ENCODE peak calls at places on chromosomes 1 and 21, in four cellular contexts. One of them, this sample, is unnamed. For H3K36me3, the result is how much of the 10 kb centered on the place peaks cover.

GRCh38 chr1:25123551-25123950 is 108.8 kb downstream of the SYF2 start:
- DNase-seq in esophagus squamous epithelium: no peak
- DNase-seq in testis: no peak
- DNase-seq in cardiac muscle cell: no peak
- DNase-seq in this sample: no peak

GRCh38 chr1:41242645-41243171 is 602 bp upstream of the SCMH1 start:
- DNase-seq in esophagus squamous epithelium: no peak
- DNase-seq in testis: peak
- DNase-seq in cardiac muscle cell: no peak
- DNase-seq in this sample: peak

GRCh38 chr1:44406761-44407429 is 1.8 kb downstream of the RNF220 start:
- DNase-seq in esophagus squamous epithelium: no peak
- DNase-seq in testis: peak
- DNase-seq in cardiac muscle cell: no peak
- DNase-seq in this sample: no peak

GRCh38 chr1:8228253-8228652 is 89.7 kb upstream of the SLC45A1 start:
- DNase-seq in esophagus squamous epithelium: no peak
- DNase-seq in testis: no peak
- DNase-seq in cardiac muscle cell: no peak
- DNase-seq in this sample: no peak

GRCh38 chr1:91725961-91726704 is 159.8 kb downstream of the TGFBR3 start:
- DNase-seq in esophagus squamous epithelium: no peak
- DNase-seq in testis: peak
- DNase-seq in cardiac muscle cell: peak
- DNase-seq in this sample: no peak

GRCh38 chr1:117210831-117211261 is at the start of gene VTCN1:
- DNase-seq in esophagus squamous epithelium: no peak
- DNase-seq in testis: no peak
- DNase-seq in cardiac muscle cell: no peak
- DNase-seq in this sample: no peak

GRCh38 chr1:179828554-179829110 is 49.0 kb downstream of the TOR1AIP2 start:
- DNase-seq in esophagus squamous epithelium: no peak
- DNase-seq in testis: no peak
- DNase-seq in cardiac muscle cell: no peak
- DNase-seq in this sample: no peak

GRCh38 chr1:171357179-171357578 is 43.2 kb downstream of the FMO4 start:
- DNase-seq in esophagus squamous epithelium: no peak
- DNase-seq in testis: no peak
- DNase-seq in cardiac muscle cell: no peak
- DNase-seq in this sample: no peak

GRCh38 chr1:40477680-40478057 is 579 bp downstream of the ZFP69 start:
- DNase-seq in esophagus squamous epithelium: no peak
- DNase-seq in testis: peak
- DNase-seq in cardiac muscle cell: peak
- DNase-seq in this sample: peak

GRCh38 chr1:209095627-209096595 is 487.6 kb upstream of the CAMK1G start:
- DNase-seq in esophagus squamous epithelium: no peak
- DNase-seq in testis: no peak
- DNase-seq in cardiac muscle cell: no peak
- DNase-seq in this sample: no peak

GRCh38 chr1:228265167-228265566 is 57.3 kb downstream of the OBSCN start:
- DNase-seq in esophagus squamous epithelium: no peak
- DNase-seq in testis: no peak
- DNase-seq in cardiac muscle cell: peak
- DNase-seq in this sample: no peak

GRCh38 chr21:42220138-42220701 is 1.3 kb downstream of the ABCG1 start:
- DNase-seq in esophagus squamous epithelium: peak
- DNase-seq in testis: peak
- DNase-seq in cardiac muscle cell: peak
- DNase-seq in this sample: peak

GRCh38 chr1:245463392-245464165 is 308.8 kb downstream of the KIF26B start:
- DNase-seq in esophagus squamous epithelium: no peak
- DNase-seq in testis: no peak
- DNase-seq in cardiac muscle cell: no peak
- DNase-seq in this sample: no peak

GRCh38 chr21:20783611-20784010 is 214.6 kb upstream of the NCAM2 start:
- DNase-seq in esophagus squamous epithelium: no peak
- DNase-seq in testis: no peak
- DNase-seq in cardiac muscle cell: peak
- DNase-seq in this sample: no peak

GRCh38 chr1:13781907-13782633 is 82.1 kb downstream of the PRDM2 start:
- DNase-seq in esophagus squamous epithelium: no peak
- DNase-seq in testis: peak
- DNase-seq in cardiac muscle cell: peak
- DNase-seq in this sample: no peak

GRCh38 chr1:91402023-91402422 is 2.6 kb downstream of the HFM1 start:
- DNase-seq in esophagus squamous epithelium: no peak
- DNase-seq in testis: no peak
- DNase-seq in cardiac muscle cell: peak
- DNase-seq in this sample: no peak

GRCh38 chr1:220696863-220697231 is 6.7 kb downstream of the C1orf115 start:
- DNase-seq in esophagus squamous epithelium: no peak
- DNase-seq in testis: no peak
- DNase-seq in cardiac muscle cell: peak
- DNase-seq in this sample: no peak

GRCh38 chr1:226632922-226633351 is 84.4 kb downstream of the STUM start:
- DNase-seq in esophagus squamous epithelium: no peak
- DNase-seq in testis: peak
- DNase-seq in cardiac muscle cell: no peak
- DNase-seq in this sample: no peak

GRCh38 chr1:61253059-61253735 is 170.8 kb downstream of the NFIA start:
- DNase-seq in esophagus squamous epithelium: no peak
- DNase-seq in testis: peak
- DNase-seq in cardiac muscle cell: peak
- DNase-seq in this sample: no peak

GRCh38 chr1:15283500-15283899 is 36.5 kb downstream of the FHAD1 start:
- DNase-seq in esophagus squamous epithelium: no peak
- DNase-seq in testis: no peak
- DNase-seq in cardiac muscle cell: no peak
- DNase-seq in this sample: peak

GRCh38 chr1:208159542-208160258 is 84.5 kb downstream of the PLXNA2 start:
- DNase-seq in esophagus squamous epithelium: no peak
- DNase-seq in testis: peak
- DNase-seq in cardiac muscle cell: peak
- DNase-seq in this sample: no peak

GRCh38 chr1:50423670-50424000 is 392 bp upstream of the DMRTA2 start:
- DNase-seq in esophagus squamous epithelium: no peak
- DNase-seq in testis: no peak
- DNase-seq in cardiac muscle cell: peak
- DNase-seq in this sample: peak

GRCh38 chr1:50424940-50425375 is 1.7 kb upstream of the DMRTA2 start:
- DNase-seq in esophagus squamous epithelium: no peak
- DNase-seq in testis: no peak
- DNase-seq in cardiac muscle cell: no peak
- DNase-seq in this sample: no peak

GRCh38 chr1:50422946-50423669 is at the start of gene DMRTA2:
- DNase-seq in esophagus squamous epithelium: no peak
- DNase-seq in testis: no peak
- DNase-seq in cardiac muscle cell: peak
- DNase-seq in this sample: peak

GRCh38 chr1:50425376-50426107 is 2.3 kb upstream of the DMRTA2 start:
- DNase-seq in esophagus squamous epithelium: no peak
- DNase-seq in testis: no peak
- DNase-seq in cardiac muscle cell: peak
- DNase-seq in this sample: no peak

DNA sequence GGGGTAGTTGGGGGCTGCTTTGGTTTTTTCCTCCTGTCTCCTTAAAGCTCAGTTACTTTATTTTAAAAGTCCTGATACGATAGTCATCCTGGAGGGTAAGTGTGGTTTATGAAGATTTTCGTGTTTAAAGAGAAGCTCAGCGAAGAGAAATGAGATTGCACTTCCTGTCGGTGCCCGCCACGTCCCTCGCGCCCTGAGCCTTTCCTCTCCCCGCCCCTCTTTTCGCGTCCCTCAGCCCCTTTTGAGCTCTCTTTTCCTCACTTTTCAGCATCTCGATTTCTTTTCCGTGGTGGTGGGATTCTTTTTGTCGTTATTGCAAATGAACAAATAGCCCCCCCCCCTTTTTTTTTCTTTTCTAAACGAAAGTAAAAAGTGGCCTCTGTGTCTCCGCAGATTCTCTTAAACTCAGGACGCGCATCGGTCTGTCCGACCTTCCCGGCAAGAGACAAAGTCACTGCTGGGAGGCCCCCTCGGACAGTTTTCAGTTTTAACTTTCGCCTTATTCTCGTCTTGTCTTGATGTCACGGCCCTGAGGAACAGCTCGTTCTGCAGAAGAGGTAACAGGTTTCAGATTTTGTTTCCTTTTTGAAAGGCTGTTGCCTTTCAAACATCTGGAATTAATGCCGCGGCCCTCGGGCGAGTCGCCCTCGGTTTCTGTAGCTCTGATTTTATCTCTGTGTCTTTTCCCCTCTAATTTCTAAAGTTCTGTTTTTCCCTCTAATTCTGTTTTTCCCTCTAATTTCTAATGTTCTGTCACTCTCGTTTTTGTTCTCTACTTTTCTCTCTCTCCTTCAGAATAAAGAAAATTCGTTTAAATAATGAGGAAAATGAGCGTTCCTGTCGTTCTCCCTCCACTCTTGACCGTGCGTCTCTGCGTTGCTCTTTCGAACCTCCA is 1.0 kb upstream of the DMRTA2 start:
- DNase-seq in esophagus squamous epithelium: no peak
- DNase-seq in testis: no peak
- DNase-seq in cardiac muscle cell: no peak
- DNase-seq in this sample: no peak
- H3K4me3 ChIP-seq in esophagus squamous epithelium: peak
- H3K4me3 ChIP-seq in testis: peak
- H3K4me3 ChIP-seq in cardiac muscle cell: no peak
- H3K4me3 ChIP-seq in this sample: peak

DNA sequence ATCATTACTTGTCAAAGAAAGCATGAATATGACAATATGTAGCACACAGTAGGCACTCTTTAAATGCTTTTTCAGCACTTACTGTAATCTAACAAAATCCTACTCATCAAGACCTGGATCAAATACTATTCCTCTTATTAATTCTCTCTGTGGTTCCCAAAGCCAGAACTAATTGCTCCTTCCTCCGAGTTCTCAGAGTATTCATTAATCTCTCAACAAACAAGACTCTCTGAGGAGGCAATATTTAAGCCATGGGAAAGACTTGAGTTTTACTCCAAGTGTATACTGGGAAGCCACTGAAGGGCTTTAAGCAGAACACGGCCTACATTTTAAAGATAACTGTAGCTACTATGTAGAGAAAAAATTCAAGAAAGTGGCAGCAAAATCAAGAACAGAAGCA is 79.7 kb downstream of the ENAH start:
- DNase-seq in esophagus squamous epithelium: no peak
- DNase-seq in testis: no peak
- DNase-seq in cardiac muscle cell: no peak
- DNase-seq in this sample: no peak
- H3K36me3 ChIP-seq in esophagus squamous epithelium: under half
- H3K36me3 ChIP-seq in testis: under half
- H3K36me3 ChIP-seq in cardiac muscle cell: under half
- H3K36me3 ChIP-seq in this sample: under half

GRCh38 chr21:28523367-28523766 is 469.3 kb downstream of the LTN1 start:
- DNase-seq in esophagus squamous epithelium: no peak
- DNase-seq in testis: no peak
- DNase-seq in cardiac muscle cell: no peak
- DNase-seq in this sample: no peak

GRCh38 chr21:28518620-28519019 is 474.1 kb downstream of the LTN1 start:
- DNase-seq in esophagus squamous epithelium: no peak
- DNase-seq in testis: no peak
- DNase-seq in cardiac muscle cell: no peak
- DNase-seq in this sample: no peak

GRCh38 chr21:28516996-28517592 is 475.6 kb downstream of the LTN1 start:
- DNase-seq in esophagus squamous epithelium: peak
- DNase-seq in testis: peak
- DNase-seq in cardiac muscle cell: peak
- DNase-seq in this sample: peak

DNA sequence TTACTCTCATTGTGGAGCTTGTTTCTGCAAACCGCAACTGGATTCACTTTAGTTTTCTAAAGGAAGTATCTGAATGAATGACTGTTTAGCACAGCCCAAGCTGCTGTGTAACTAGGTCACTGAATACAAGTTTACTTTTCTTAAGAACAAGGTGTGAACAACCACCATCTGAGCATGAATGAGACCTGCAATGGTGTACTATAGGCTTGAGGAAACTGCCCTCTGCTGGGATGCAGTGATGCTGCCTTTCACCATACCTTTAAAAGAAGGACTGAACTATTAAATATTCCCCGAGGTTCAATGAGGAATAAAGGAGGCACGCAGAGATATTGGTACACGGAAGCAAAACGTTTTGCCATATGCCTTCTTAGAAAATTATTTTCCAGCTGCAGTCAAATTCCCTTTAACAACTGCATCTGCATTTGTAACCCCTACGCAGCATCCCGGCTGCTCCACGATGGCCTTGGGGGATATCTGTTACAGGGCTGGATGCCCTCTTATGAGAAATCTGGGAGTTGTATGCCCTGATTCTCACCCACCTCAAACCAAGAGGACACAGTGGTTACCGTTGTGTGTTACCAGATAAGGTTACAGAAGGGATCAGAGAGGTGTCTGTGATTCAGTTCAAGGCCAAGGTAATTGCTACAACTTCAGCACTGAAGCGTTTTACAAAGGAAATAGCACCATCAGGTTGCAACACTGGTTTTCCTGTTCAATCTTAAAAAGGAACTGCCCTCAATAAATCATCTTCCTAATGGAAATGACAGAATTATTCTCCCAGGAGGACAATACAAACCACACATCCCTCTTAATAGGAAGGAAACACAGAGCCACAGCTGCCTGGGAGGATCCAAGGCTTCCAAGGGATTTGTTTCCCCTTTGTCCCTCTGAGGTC is 470.5 kb downstream of the LTN1 start:
- DNase-seq in esophagus squamous epithelium: no peak
- DNase-seq in testis: peak
- DNase-seq in cardiac muscle cell: peak
- DNase-seq in this sample: no peak
- H3K27ac ChIP-seq in esophagus squamous epithelium: peak
- H3K27ac ChIP-seq in testis: no peak
- H3K27ac ChIP-seq in cardiac muscle cell: no peak
- H3K27ac ChIP-seq in this sample: no peak

DNA sequence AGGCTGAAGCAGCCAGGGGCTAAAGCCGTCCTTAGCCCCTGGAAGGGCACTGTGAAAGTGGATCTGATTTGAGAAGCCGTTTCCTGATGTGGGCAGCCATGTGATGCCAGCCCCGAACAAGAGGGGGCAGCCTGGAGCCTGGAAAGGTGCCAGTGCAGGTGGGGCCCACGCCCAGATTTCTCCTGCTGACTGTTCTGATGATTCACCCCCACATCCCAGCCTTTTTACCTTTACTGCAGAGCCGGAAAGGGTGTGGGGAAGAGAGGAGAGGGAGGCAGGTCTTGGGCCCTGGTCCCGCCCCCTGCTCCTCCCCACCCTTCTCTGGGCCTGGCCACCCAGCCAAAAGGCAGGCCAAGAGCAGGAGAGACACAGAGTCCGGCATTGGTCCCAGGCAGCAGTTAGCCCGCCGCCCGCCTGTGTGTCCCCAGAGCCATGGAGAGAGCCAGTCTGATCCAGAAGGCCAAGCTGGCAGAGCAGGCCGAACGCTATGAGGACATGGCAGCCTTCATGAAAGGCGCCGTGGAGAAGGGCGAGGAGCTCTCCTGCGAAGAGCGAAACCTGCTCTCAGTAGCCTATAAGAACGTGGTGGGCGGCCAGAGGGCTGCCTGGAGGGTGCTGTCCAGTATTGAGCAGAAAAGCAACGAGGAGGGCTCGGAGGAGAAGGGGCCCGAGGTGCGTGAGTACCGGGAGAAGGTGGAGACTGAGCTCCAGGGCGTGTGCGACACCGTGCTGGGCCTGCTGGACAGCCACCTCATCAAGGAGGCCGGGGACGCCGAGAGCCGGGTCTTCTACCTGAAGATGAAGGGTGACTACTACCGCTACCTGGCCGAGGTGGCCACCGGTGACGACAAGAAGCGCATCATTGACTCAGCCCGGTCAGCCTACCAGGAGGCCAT is at the start of gene SFN:
- DNase-seq in esophagus squamous epithelium: no peak
- DNase-seq in testis: no peak
- DNase-seq in cardiac muscle cell: no peak
- DNase-seq in this sample: peak
- H3K4me3 ChIP-seq in esophagus squamous epithelium: peak
- H3K4me3 ChIP-seq in testis: no peak
- H3K4me3 ChIP-seq in cardiac muscle cell: no peak
- H3K4me3 ChIP-seq in this sample: no peak